ENCODE peak calls at places on chromosomes 6 and 20, in seven cellular contexts. D is RPMI7951; N is stimulated activated CD8-positive, alpha-beta memory T cell treated with anti-CD3 and anti-CD28 coated beads, Interleukin-12 subunit alpha, Interleukin-12 subunit beta, amount 100 ng/mL, for 4 hours; M is RPMI8226; Q is GM19239; K is GM23338; I is GM12892. Y is an unnamed sample.

GRCh38 chr6:127811939-127812338 is 88.9 kb downstream of the THEMIS start:
- DNase-seq in N (no peak), I (no peak), K (no peak), M (no peak), D (no peak), Q (no peak), Y (no peak)

GRCh38 chr6:62889240-62889639 is 322.0 kb upstream of the FKBP1C start:
- DNase-seq in K (no peak), M (no peak), Q (no peak), D (no peak), N (no peak), I (no peak), Y (no peak)

GRCh38 chr20:22691369-22692118 is 107.2 kb upstream of the FOXA2 start:
- DNase-seq in K (peak), D (peak), M (peak), I (peak), N (no peak), Q (peak), Y (peak)

GRCh38 chr20:11686900-11687543 is 230.7 kb upstream of the BTBD3 start:
- DNase-seq in M (peak), Q (no peak), K (peak), I (no peak), D (no peak), N (no peak), Y (peak)

GRCh38 chr6:167569041-167569805 is 244.3 kb downstream of the TTLL2 start:
- DNase-seq in M (no peak), D (no peak), I (no peak), K (no peak), N (no peak), Q (no peak), Y (no peak)

GRCh38 chr6:84330325-84330724 is 102.9 kb upstream of the CEP162 start:
- DNase-seq in M (no peak), N (no peak), K (no peak), Q (no peak), D (no peak), I (no peak), Y (no peak)

GRCh38 chr6:121697921-121698320 is 262.5 kb downstream of the GJA1 start:
- DNase-seq in N (no peak), Q (no peak), M (no peak), K (no peak), D (no peak), I (no peak), Y (no peak)

GRCh38 chr6:36692220-36692619 is 5.4 kb upstream of the RAB44 start:
- DNase-seq in I (peak), D (no peak), K (no peak), N (no peak), Q (peak), M (peak), Y (no peak)

GRCh38 chr6:105194106-105194505 is 14.3 kb upstream of the POPDC3 start:
- DNase-seq in Q (no peak), K (no peak), N (no peak), I (no peak), M (no peak), D (no peak), Y (no peak)

GRCh38 chr20:50510706-50511401 is 671 bp downstream of the PTPN1 start:
- DNase-seq in M (peak), N (no peak), K (peak), Q (no peak), D (peak), I (no peak), Y (no peak)

GRCh38 chr20:48335421-48336090 is 492.2 kb downstream of the PREX1 start:
- DNase-seq in K (no peak), I (no peak), Q (no peak), N (no peak), M (no peak), D (no peak), Y (peak)

GRCh38 chr6:166743415-166743814 is 116.4 kb upstream of the RPS6KA2 start:
- DNase-seq in M (peak), Q (no peak), N (no peak), D (no peak), K (no peak), I (no peak), Y (no peak)

GRCh38 chr20:23049933-23050838 is 714 bp upstream of the THBD start:
- DNase-seq in N (no peak), Q (no peak), I (no peak), K (peak), M (peak), D (no peak), Y (no peak)

GRCh38 chr6:148491638-148492210 is 149.1 kb downstream of the SASH1 start:
- DNase-seq in D (peak), N (no peak), M (no peak), I (no peak), Q (no peak), K (no peak), Y (no peak)

GRCh38 chr20:44866703-44867335 is 18.7 kb upstream of the YWHAB start:
- DNase-seq in D (no peak), N (no peak), I (no peak), M (no peak), Q (no peak), K (no peak), Y (no peak)

GRCh38 chr6:158039571-158040050 is 57.9 kb downstream of the SYNJ2 start:
- DNase-seq in I (no peak), K (no peak), M (no peak), N (no peak), D (peak), Q (no peak), Y (no peak)

GRCh38 chr6:147204060-147204785 is at the start of gene STXBP5:
- DNase-seq in I (no peak), D (peak), Q (peak), K (peak), N (peak), M (peak), Y (peak)

GRCh38 chr20:22999756-23000155 is 35.4 kb upstream of the SSTR4 start:
- DNase-seq in I (no peak), M (no peak), N (no peak), Q (no peak), K (no peak), D (peak), Y (no peak)

GRCh38 chr20:47362361-47363219 is 6.1 kb upstream of the ZMYND8 start:
- DNase-seq in K (no peak), N (no peak), I (no peak), M (no peak), D (no peak), Q (no peak), Y (no peak)

GRCh38 chr6:160202411-160202810 is 56.2 kb downstream of the SLC22A2 start:
- DNase-seq in K (no peak), D (no peak), I (no peak), N (no peak), M (no peak), Q (no peak), Y (no peak)

GRCh38 chr20:36663026-36663425 is 17.0 kb upstream of the SLA2 start:
- DNase-seq in D (no peak), I (no peak), Q (no peak), N (no peak), K (no peak), M (no peak), Y (no peak)

GRCh38 chr6:3144571-3144970 is 12.8 kb downstream of the TUBB2A start:
- DNase-seq in Q (no peak), I (no peak), D (no peak), N (no peak), K (no peak), M (no peak), Y (no peak)

GRCh38 chr6:137353842-137354397 is 134.7 kb upstream of the IFNGR1 start:
- DNase-seq in N (no peak), M (no peak), D (no peak), K (no peak), Q (no peak), I (no peak), Y (no peak)

GRCh38 chr6:130708338-130708737 is 118.9 kb upstream of the SMLR1 start:
- DNase-seq in D (peak), Q (no peak), I (no peak), K (no peak), M (no peak), N (no peak), Y (no peak)

GRCh38 chr6:168450921-168451320 is 9.9 kb downstream of the SMOC2 start:
- DNase-seq in M (no peak), N (no peak), Q (no peak), I (no peak), D (no peak), K (peak), Y (no peak)

GRCh38 chr6:87909849-87910248 is 137.8 kb upstream of the SPACA1 start:
- DNase-seq in I (no peak), M (no peak), N (no peak), K (no peak), Q (no peak), D (peak), Y (no peak)

GRCh38 chr6:109738667-109739066 is 47.6 kb downstream of the FIG4 start:
- DNase-seq in D (no peak), I (no peak), N (no peak), Q (no peak), K (no peak), M (no peak), Y (no peak)

GRCh38 chr6:12613819-12614218 is 102.7 kb upstream of the PHACTR1 start:
- DNase-seq in N (no peak), M (no peak), I (no peak), Q (no peak), K (no peak), D (no peak), Y (no peak)

GRCh38 chr20:35994994-35995453 is 26.6 kb downstream of the CNBD2 start:
- DNase-seq in D (peak), Q (peak), N (peak), M (peak), K (peak), I (peak), Y (peak)

GRCh38 chr6:142942805-142943227 is 2.2 kb downstream of the HIVEP2 start:
- DNase-seq in N (no peak), Q (no peak), M (peak), K (no peak), D (peak), I (no peak), Y (no peak)

GRCh38 chr20:52295556-52295955 is 104.0 kb upstream of the ZFP64 start:
- DNase-seq in M (no peak), K (no peak), D (no peak), I (no peak), N (no peak), Q (no peak), Y (no peak)

GRCh38 chr6:170554086-170554887 is at the start of gene TBP:
- DNase-seq in Q (peak), N (peak), D (peak), M (peak), K (peak), I (peak), Y (peak)